ENCODE peak calls at places on chromosomes 16 and 17, in four cellular contexts. Y is transverse colon, D is body of pancreas, W is GM06990. S is an unnamed sample.
A peak's percentile ranks its signal among the peaks of the same experiment; 100 is the strongest.

GRCh38 chr17:82338858-82339633 is 5.5 kb upstream of the SECTM1 start:
- DNase-seq in Y (peak; percentile 72), D (peak; percentile 38), W (no peak), S (no peak)

GRCh38 chr17:17751489-17751995 is 70.3 kb downstream of the RAI1 start:
- DNase-seq in Y (no peak), D (no peak), W (peak; percentile 40), S (no peak)

GRCh38 chr16:12228607-12229499 is 252.3 kb downstream of the SNX29 start:
- DNase-seq in Y (peak; percentile 80), D (peak; percentile 26), W (peak; percentile 32), S (peak; percentile 39)

GRCh38 chr16:31052131-31052530 is 18.8 kb downstream of the STX4 start:
- DNase-seq in Y (peak; percentile 36), D (peak; percentile 30), W (no peak), S (no peak)

GRCh38 chr17:29084476-29085148 is 41.7 kb downstream of the PIPOX start:
- DNase-seq in Y (peak; percentile 19), D (peak; percentile 61), W (no peak), S (no peak)

GRCh38 chr16:80107900-80108299 is 432.9 kb upstream of the DYNLRB2 start:
- DNase-seq in Y (no peak), D (no peak), W (no peak), S (no peak)

GRCh38 chr16:63720848-63721247 is 1401.0 kb downstream of the CDH11 start:
- DNase-seq in Y (no peak), D (no peak), W (no peak), S (no peak)

GRCh38 chr16:79607587-79607986 is 7.0 kb upstream of the MAF start:
- DNase-seq in Y (no peak), D (no peak), W (no peak), S (no peak)

GRCh38 chr17:74680941-74681340 is 31.8 kb downstream of the CD300LF start:
- DNase-seq in Y (no peak), D (no peak), W (no peak), S (no peak)

GRCh38 chr17:59287452-59287851 is 44.0 kb upstream of the YPEL2 start:
- DNase-seq in Y (no peak), D (peak; percentile 15), W (no peak), S (no peak)

GRCh38 chr16:11666108-11667055 is 1.9 kb upstream of the SNN start:
- DNase-seq in Y (no peak), D (no peak), W (no peak), S (no peak)

GRCh38 chr16:4688674-4689045 is 4.7 kb upstream of the NUDT16L1 start:
- DNase-seq in Y (no peak), D (no peak), W (no peak), S (no peak)

GRCh38 chr16:63466-63865 is 9.0 kb downstream of the RHBDF1 start:
- DNase-seq in Y (no peak), D (no peak), W (peak; percentile 1), S (no peak)

GRCh38 chr17:69725125-69725524 is 310.6 kb downstream of the MAP2K6 start:
- DNase-seq in Y (no peak), D (no peak), W (no peak), S (no peak)

GRCh38 chr17:40065041-40065770 is 2.4 kb downstream of the THRA start:
- DNase-seq in Y (no peak), D (no peak), W (no peak), S (no peak)

GRCh38 chr16:79247386-79247785 is 353.2 kb downstream of the MAF start:
- DNase-seq in Y (no peak), D (no peak), W (no peak), S (no peak)

DNA sequence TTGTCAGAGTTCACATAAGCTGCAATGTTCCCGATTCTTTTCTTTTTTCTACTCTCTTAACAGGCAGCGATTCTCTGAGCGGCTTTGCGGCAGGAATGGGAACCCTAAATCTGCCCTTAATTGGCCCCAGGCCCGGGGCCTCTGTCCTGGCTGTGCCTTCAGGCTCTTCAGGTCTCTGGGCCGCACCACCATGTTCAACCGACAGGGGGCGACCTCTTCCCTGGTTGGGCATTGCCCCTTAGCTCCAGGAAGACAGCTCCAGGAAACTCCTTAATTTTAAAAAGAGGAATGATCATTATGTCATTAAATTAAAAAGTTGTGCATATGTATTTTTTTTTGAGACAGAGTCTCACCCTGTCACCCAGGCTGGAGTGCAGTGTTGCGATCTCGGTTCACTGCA is 20.3 kb downstream of the CACNG5 start:
- DNase-seq in Y (no peak), D (no peak), W (no peak), S (no peak)
- TF ChIP-seq CTCF in Y (no peak), D (no peak), W (peak; percentile 45), S (peak; percentile 38)

DNA sequence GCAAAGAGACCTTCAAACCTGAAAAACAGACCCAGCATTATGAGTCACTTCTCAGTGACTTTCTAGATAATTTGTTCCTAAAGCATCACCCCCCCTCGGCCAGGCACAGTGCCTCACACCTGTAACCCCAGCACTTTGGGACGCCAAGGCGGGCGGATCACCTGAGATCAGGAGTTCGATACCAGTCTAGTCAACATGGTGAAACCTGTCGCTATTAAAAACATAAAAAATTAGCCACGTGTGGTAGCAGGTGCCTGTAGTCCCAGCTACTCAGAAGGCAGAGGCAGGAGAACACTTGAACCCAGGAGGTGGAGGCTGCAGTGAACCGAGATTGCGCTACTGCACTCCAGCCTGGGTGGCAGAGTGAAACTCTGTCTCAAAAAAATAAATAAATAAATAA is 24.3 kb upstream of the RNPS1 start:
- DNase-seq in Y (no peak), D (no peak), W (no peak), S (no peak)
- TF ChIP-seq CTCF in Y (no peak), D (no peak), W (no peak), S (no peak)

DNA sequence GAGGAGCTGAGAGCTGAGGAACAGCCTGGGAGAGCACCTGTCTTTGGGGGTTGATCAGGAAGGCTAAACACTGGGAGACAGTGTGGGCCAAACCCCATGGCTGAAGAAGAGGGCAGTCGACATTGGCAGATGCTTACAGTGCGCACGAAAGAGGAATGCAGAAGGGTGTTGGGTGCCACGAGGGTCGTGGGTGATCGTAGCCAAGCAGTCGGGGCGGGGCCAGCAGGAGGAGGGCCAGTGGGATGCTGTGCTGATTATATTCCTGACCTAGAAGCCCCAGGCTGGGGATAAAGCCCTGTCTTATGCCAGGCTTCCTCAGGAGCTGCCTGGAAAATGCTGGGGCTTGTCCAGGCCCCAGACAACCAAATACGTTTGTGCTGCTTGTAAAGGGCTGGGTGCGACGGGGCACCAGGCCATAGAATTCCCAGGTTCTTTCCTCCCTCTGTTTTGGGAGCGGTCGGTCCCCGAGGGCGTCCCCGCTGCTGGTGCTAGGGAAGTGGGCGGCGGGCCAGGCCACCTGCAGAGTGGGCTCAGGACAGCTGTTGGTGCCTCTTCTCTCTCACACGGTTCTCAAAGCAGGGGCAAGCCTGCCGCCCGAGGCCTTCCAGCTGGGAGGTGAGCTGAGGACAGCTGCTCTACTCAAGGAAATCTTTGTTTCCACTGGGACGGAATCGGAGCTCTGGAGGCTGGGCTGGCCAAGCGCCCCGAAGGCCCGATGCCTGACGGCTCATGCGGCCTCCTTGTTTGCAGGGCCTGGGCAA is 10.0 kb downstream of the C1QTNF1 start:
- DNase-seq in Y (no peak), D (no peak), W (no peak), S (no peak)
- TF ChIP-seq CTCF in Y (no peak), D (no peak), W (no peak), S (no peak)

GRCh38 chr16:57863434-57864160 is 61.3 kb upstream of the KIFC3 start:
- DNase-seq in Y (peak; percentile 59), D (peak; percentile 85), W (no peak), S (no peak)
- TF ChIP-seq CTCF in Y (peak; percentile 49), D (peak; percentile 79), W (peak; percentile 9), S (peak; percentile 27)

DNA sequence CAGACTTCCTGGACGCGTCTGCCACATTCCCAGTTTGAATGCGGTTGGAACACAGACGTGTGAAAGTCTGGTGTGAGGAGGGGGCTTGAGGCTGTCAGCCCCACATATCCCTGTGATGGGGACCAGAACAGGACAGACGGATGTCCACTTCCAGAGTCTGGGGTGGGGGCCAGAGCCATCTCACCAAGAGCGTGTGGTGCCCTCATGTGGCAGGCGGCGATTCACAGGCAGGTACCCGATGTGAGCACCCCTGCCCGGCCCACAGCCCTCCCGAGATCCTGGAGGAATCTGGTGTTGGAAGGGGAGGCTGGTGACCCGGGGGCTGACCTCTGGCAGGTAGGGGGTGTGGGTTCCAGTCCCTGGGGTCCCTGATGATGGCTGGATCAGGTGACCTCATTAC is 51.5 kb downstream of the ENGASE start:
- DNase-seq in Y (peak; percentile 14), D (no peak), W (no peak), S (no peak)
- TF ChIP-seq CTCF in Y (peak; percentile 23), D (peak; percentile 8), W (peak; percentile 17), S (no peak)

S was measured in GM13977.